ENCODE peak calls at places on chromosome 5, in six cellular contexts. H is HuH-7; Y is stimulated activated CD4-positive, alpha-beta T cell treated with anti-CD3 and anti-CD28 coated beads, Interleukin-1b, Interleukin-23, amount 100 ng/mL, for 1 hour; M is astrocyte of the hippocampus; O is HEK293T; J is head of caudate nucleus. C is an unnamed sample.

GRCh38 chr5:78549043-78549442 is 99.5 kb downstream of the LHFPL2 start:
- DNase-seq in J (peak; percentile 60), H (no peak), O (no peak), Y (no peak), M (no peak), C (no peak)

GRCh38 chr5:159576902-159577301 is 246.6 kb upstream of the IL12B start:
- DNase-seq in O (no peak), Y (no peak), H (no peak), J (no peak), M (no peak), C (no peak)

GRCh38 chr5:147558826-147559225 is 49.0 kb upstream of the DPYSL3 start:
- DNase-seq in M (peak; percentile 92), O (peak; percentile 10), J (peak; percentile 43), Y (no peak), H (no peak), C (peak; percentile 28)

GRCh38 chr5:65197899-65198776 is 283.6 kb downstream of the ADAMTS6 start:
- DNase-seq in Y (no peak), H (no peak), O (no peak), J (no peak), M (no peak), C (no peak)

GRCh38 chr5:52837591-52838001 is 49.9 kb downstream of the ITGA1 start:
- DNase-seq in M (peak; percentile 13), J (no peak), H (no peak), Y (no peak), O (no peak), C (no peak)

GRCh38 chr5:71701409-71701808 is 17.7 kb upstream of the CARTPT start:
- DNase-seq in J (no peak), O (no peak), H (no peak), Y (no peak), M (no peak), C (no peak)

GRCh38 chr5:57532513-57533497 is 50.2 kb upstream of the ACTBL2 start:
- DNase-seq in H (no peak), J (peak; percentile 37), M (peak; percentile 68), Y (no peak), O (no peak), C (no peak)

GRCh38 chr5:112548246-112548982 is 129.3 kb upstream of the EPB41L4A start:
- DNase-seq in O (no peak), M (peak; percentile 93), H (no peak), J (no peak), Y (no peak), C (peak; percentile 14)